ENCODE peak calls at places on chromosomes 4 and X, in five cellular contexts. P, X, E, K and B are unnamed samples.

GRCh38 chr4:7898385-7898784 is 41.3 kb downstream of the AFAP1 start:
- DNase-seq in X (no peak), K (no peak), P (no peak), E (no peak), B (no peak)

GRCh38 chr4:42985971-42986370 is 93.5 kb downstream of the GRXCR1 start:
- DNase-seq in E (no peak), P (no peak), K (no peak), X (no peak), B (no peak)

GRCh38 chr4:140423106-140423505 is 4.3 kb downstream of the CLGN start:
- DNase-seq in K (no peak), E (no peak), P (no peak), X (no peak), B (no peak)

GRCh38 chr4:76757418-76757910 is 140.5 kb downstream of the SOWAHB start:
- DNase-seq in X (no peak), P (no peak), K (no peak), E (no peak), B (no peak)

GRCh38 chr4:74219241-74219640 is 61.3 kb downstream of the MTHFD2L start:
- DNase-seq in X (no peak), E (no peak), P (no peak), K (no peak), B (no peak)

GRCh38 chrX:12360389-12360788 is 222.1 kb downstream of the FRMPD4 start:
- DNase-seq in K (no peak), P (no peak), X (no peak), E (no peak), B (no peak)

GRCh38 chr4:118948545-118949144 is 60.0 kb downstream of the SYNPO2 start:
- DNase-seq in E (no peak), P (no peak), X (no peak), K (no peak), B (no peak)

GRCh38 chr4:174749091-174749490 is 80.0 kb downstream of the GLRA3 start:
- DNase-seq in K (no peak), E (no peak), P (no peak), X (no peak), B (no peak)

GRCh38 chr4:11338990-11339782 is 89.5 kb downstream of the HS3ST1 start:
- DNase-seq in X (no peak), E (no peak), K (no peak), P (no peak), B (no peak)

GRCh38 chrX:149497626-149498025 is 7.5 kb downstream of the IDS start:
- DNase-seq in E (no peak), K (no peak), X (no peak), P (no peak), B (no peak)

GRCh38 chr4:153222790-153223417 is 18.7 kb downstream of the TRIM2 start:
- DNase-seq in E (peak; percentile 73), X (peak; percentile 41), P (peak; percentile 70), K (peak; percentile 72), B (peak; percentile 84)

GRCh38 chr4:83658806-83659205 is 122.9 kb downstream of the GPAT3 start:
- DNase-seq in E (no peak), P (no peak), X (no peak), K (no peak), B (no peak)

GRCh38 chr4:98771959-98772619 is 113.7 kb upstream of the TSPAN5 start:
- DNase-seq in X (no peak), K (no peak), E (no peak), P (no peak), B (no peak)

GRCh38 chrX:48894891-48895290 is 2.7 kb downstream of the TIMM17B start:
- DNase-seq in E (no peak), P (no peak), K (no peak), X (no peak), B (no peak)

GRCh38 chr4:172826346-172826745 is 342.3 kb upstream of the GALNT7 start:
- DNase-seq in P (no peak), K (no peak), X (no peak), E (no peak), B (no peak)

GRCh38 chr4:172826866-172827265 is 341.7 kb upstream of the GALNT7 start:
- DNase-seq in E (no peak), P (no peak), K (no peak), X (no peak), B (no peak)

DNA sequence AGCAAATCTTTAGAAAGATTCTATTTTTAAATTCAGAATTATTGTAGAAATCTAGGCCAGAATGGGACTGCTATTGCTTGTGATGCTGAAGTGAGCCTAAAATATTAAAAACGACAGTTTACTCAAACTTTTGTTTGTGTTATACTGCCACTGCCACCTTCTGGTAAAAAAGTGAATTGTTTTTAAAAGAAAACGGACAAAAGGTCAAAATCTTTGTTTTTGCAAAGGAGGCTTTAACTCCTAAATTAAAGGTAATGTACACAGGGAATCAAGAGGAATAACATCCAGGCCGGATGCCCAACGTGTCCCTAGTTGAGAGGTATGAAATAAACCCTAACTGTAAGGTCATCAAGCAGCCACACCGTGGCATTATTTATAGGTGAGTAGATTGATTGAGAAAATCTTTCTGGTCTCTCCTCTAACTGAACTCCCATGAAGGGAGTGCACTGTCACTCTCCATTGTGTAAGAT is 338.3 kb upstream of the GALNT7 start:
- DNase-seq in X (no peak), K (peak; percentile 34), E (no peak), P (peak; percentile 14), B (no peak)
- TF ChIP-seq CTCF in X (peak; percentile 68), K (no peak), E (no peak), P (no peak), B (peak; percentile 75)

GRCh38 chrX:155054255-155054654 is 16.7 kb downstream of the CMC4 start:
- DNase-seq in P (no peak), X (no peak), K (no peak), E (no peak), B (no peak)
- TF ChIP-seq CTCF in P (no peak), X (no peak), K (no peak), E (no peak), B (no peak)

GRCh38 chrX:23434356-23434884 is 99.8 kb downstream of the PTCHD1 start:
- DNase-seq in K (no peak), X (peak; percentile 63), E (peak; percentile 51), P (no peak), B (no peak)
- TF ChIP-seq CTCF in K (no peak), X (no peak), E (no peak), P (no peak), B (no peak)

GRCh38 chrX:106894978-106895452 is 8.1 kb downstream of the RIPPLY1 start:
- DNase-seq in E (peak; percentile 59), P (no peak), K (no peak), X (peak; percentile 7), B (no peak)
- TF ChIP-seq CTCF in E (no peak), P (no peak), K (no peak), X (no peak), B (no peak)

GRCh38 chrX:96182366-96182765 is 502.3 kb upstream of the DIAPH2 start:
- DNase-seq in P (no peak), K (peak; percentile 61), E (no peak), X (no peak), B (peak; percentile 86)
- TF ChIP-seq CTCF in P (no peak), K (peak; percentile 50), E (no peak), X (peak; percentile 38), B (peak; percentile 92)